ENCODE peak calls at places on chromosomes 12 and 14, in six cellular contexts. N is fibroblast of mammary gland, A is foreskin keratinocyte, Q is esophagus squamous epithelium, Z is A549, U is GM13977. I is an unnamed sample.

GRCh38 chr12:58368001-58368400 is 426.6 kb downstream of the ATP23 start:
- DNase-seq in N (peak), A (no peak), Q (no peak), Z (no peak), U (no peak), I (no peak)

GRCh38 chr14:69005432-69006148 is 26.5 kb upstream of the ACTN1 start:
- DNase-seq in N (peak), A (peak), Q (no peak), Z (peak), U (no peak), I (no peak)

GRCh38 chr12:90908465-90908864 is 46.5 kb downstream of the CCER1 start:
- DNase-seq in N (peak), A (peak), Q (no peak), Z (no peak), U (no peak), I (no peak)

GRCh38 chr12:42336286-42336685 is 10.3 kb downstream of the PPHLN1 start:
- DNase-seq in N (no peak), A (no peak), Q (no peak), Z (no peak), U (no peak), I (no peak)

GRCh38 chr12:1811281-1811947 is 9.0 kb upstream of the LRTM2 start:
- DNase-seq in N (no peak), A (no peak), Q (no peak), Z (no peak), U (no peak), I (no peak)

GRCh38 chr14:54691525-54692260 is 124.8 kb downstream of the SAMD4A start:
- DNase-seq in N (peak), A (peak), Q (no peak), Z (peak), U (peak), I (peak)

GRCh38 chr12:77049767-77050353 is 15.5 kb downstream of the E2F7 start:
- DNase-seq in N (peak), A (peak), Q (no peak), Z (peak), U (peak), I (peak)

GRCh38 chr14:51335521-51335920 is 95.5 kb downstream of the TMX1 start:
- DNase-seq in N (peak), A (no peak), Q (no peak), Z (no peak), U (no peak), I (no peak)

GRCh38 chr12:17875230-17875629 is 214.8 kb downstream of the RERGL start:
- DNase-seq in N (no peak), A (no peak), Q (no peak), Z (peak), U (no peak), I (no peak)

GRCh38 chr14:50714452-50715073 is 46.5 kb upstream of the SAV1 start:
- DNase-seq in N (peak), A (peak), Q (no peak), Z (no peak), U (peak), I (peak)

GRCh38 chr12:40336573-40337199 is 111.9 kb downstream of the LRRK2 start:
- DNase-seq in N (peak), A (peak), Q (no peak), Z (peak), U (peak), I (no peak)

GRCh38 chr12:115712676-115713075 is 564.8 kb downstream of the MED13L start:
- DNase-seq in N (no peak), A (no peak), Q (no peak), Z (no peak), U (no peak), I (no peak)

GRCh38 chr12:57216014-57216891 is at the start of gene NXPH4:
- DNase-seq in N (no peak), A (no peak), Q (no peak), Z (peak), U (peak), I (no peak)

GRCh38 chr12:1206118-1206734 is 215.2 kb downstream of the ERC1 start:
- DNase-seq in N (no peak), A (no peak), Q (no peak), Z (no peak), U (no peak), I (no peak)

GRCh38 chr12:50326636-50327284 is 43.4 kb upstream of the LIMA1 start:
- DNase-seq in N (peak), A (no peak), Q (no peak), Z (no peak), U (no peak), I (no peak)

GRCh38 chr14:53943751-53944083 is 12.9 kb downstream of the BMP4 start:
- DNase-seq in N (no peak), A (peak), Q (no peak), Z (no peak), U (no peak), I (no peak)

GRCh38 chr14:71931492-71932228 is 569 bp upstream of the RGS6 start:
- DNase-seq in N (no peak), A (peak), Q (no peak), Z (no peak), U (peak), I (peak)

GRCh38 chr14:63543000-63543825 is at the start of gene PPP2R5E:
- DNase-seq in N (peak), A (peak), Q (peak), Z (peak), U (peak), I (peak)

GRCh38 chr12:2422591-2422990 is 369.8 kb downstream of the CACNA1C start:
- DNase-seq in N (no peak), A (no peak), Q (no peak), Z (no peak), U (no peak), I (no peak)

GRCh38 chr12:15186593-15186992 is 34.6 kb downstream of the RERG start:
- DNase-seq in N (no peak), A (no peak), Q (no peak), Z (no peak), U (no peak), I (no peak)

GRCh38 chr14:90580381-90581335 is 183.8 kb downstream of the CALM1 start:
- DNase-seq in N (no peak), A (no peak), Q (no peak), Z (no peak), U (no peak), I (no peak)

GRCh38 chr14:35949933-35950332 is 123.8 kb downstream of the BRMS1L start:
- DNase-seq in N (no peak), A (no peak), Q (no peak), Z (no peak), U (no peak), I (no peak)

GRCh38 chr12:49543914-49544815 is 5.3 kb downstream of the KCNH3 start:
- DNase-seq in N (no peak), A (no peak), Q (no peak), Z (no peak), U (no peak), I (no peak)

GRCh38 chr14:61258985-61259384 is 22.2 kb downstream of the TMEM30B start:
- DNase-seq in N (peak), A (no peak), Q (no peak), Z (no peak), U (no peak), I (no peak)

GRCh38 chr12:41893491-41893890 is 251.2 kb downstream of the GXYLT1 start:
- DNase-seq in N (no peak), A (no peak), Q (no peak), Z (no peak), U (no peak), I (no peak)

GRCh38 chr12:28415755-28416154 is 225.5 kb downstream of the CCDC91 start:
- DNase-seq in N (peak), A (peak), Q (no peak), Z (no peak), U (no peak), I (no peak)

GRCh38 chr12:79366374-79366773 is 324.4 kb downstream of the PAWR start:
- DNase-seq in N (no peak), A (no peak), Q (no peak), Z (no peak), U (no peak), I (no peak)

GRCh38 chr14:60805881-60806569 is 71.5 kb downstream of the MNAT1 start:
- DNase-seq in N (peak), A (peak), Q (no peak), Z (no peak), U (no peak), I (no peak)

GRCh38 chr12:74393265-74393664 is 144.4 kb upstream of the ATXN7L3B start:
- DNase-seq in N (no peak), A (peak), Q (no peak), Z (no peak), U (no peak), I (no peak)

GRCh38 chr12:89632778-89633177 is 75.9 kb downstream of the ATP2B1 start:
- DNase-seq in N (no peak), A (no peak), Q (no peak), Z (no peak), U (no peak), I (no peak)

GRCh38 chr12:98752726-98753125 is 107.6 kb downstream of the APAF1 start:
- DNase-seq in N (peak), A (no peak), Q (no peak), Z (no peak), U (no peak), I (no peak)

GRCh38 chr12:63966603-63966975 is 122.1 kb downstream of the SRGAP1 start:
- DNase-seq in N (no peak), A (no peak), Q (no peak), Z (no peak), U (no peak), I (no peak)

GRCh38 chr14:99188721-99189120 is 83.3 kb downstream of the BCL11B start:
- DNase-seq in N (no peak), A (peak), Q (no peak), Z (no peak), U (no peak), I (peak)

GRCh38 chr12:66803972-66804371 is 125.1 kb upstream of the GRIP1 start:
- DNase-seq in N (no peak), A (no peak), Q (no peak), Z (no peak), U (no peak), I (no peak)

GRCh38 chr12:131942671-131943070 is 7.1 kb upstream of the EP400 start:
- DNase-seq in N (no peak), A (no peak), Q (no peak), Z (no peak), U (no peak), I (no peak)
- TF ChIP-seq CTCF in N (no peak), A (no peak), Q (no peak), Z (no peak), U (no peak), I (no peak)

DNA sequence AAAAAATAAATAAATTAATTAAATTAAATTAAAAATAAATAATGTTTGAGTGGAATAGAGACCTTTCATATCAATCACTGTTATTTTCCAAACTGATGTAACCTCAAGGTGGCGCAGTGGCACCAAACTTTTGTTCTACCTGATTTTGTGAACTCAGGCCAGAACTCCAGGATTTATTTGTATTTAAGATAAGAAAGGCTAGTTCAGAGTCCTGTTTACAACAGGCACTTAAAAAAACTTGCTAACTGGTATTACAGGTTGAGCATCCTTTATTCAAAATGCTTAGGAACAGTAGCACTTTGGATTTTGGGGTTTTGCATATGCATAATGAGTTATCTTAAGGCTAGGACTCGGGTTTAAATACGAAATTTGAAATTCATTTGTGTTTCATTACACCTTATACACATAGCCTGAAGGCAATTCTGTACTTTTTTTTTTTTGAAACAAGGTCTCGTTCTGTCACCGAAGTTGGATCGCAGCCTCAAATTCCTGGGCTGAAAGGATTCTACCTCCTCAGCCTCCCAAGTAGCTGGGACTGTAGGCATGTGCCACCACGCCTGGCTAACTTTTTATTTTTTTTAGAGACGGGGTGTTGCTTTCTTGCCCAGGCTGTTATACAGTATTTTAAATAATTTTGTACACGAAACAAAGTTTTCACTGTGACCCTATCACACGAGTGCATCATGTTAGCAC is 32.4 kb downstream of the YY1 start:
- DNase-seq in N (peak), A (no peak), Q (no peak), Z (no peak), U (no peak), I (no peak)
- TF ChIP-seq CTCF in N (peak), A (peak), Q (peak), Z (peak), U (peak), I (peak)

GRCh38 chr12:108495823-108496579 is 19.1 kb upstream of the FICD start:
- DNase-seq in N (no peak), A (no peak), Q (no peak), Z (no peak), U (no peak), I (no peak)

GRCh38 chr12:108491256-108491655 is 23.8 kb upstream of the FICD start:
- DNase-seq in N (no peak), A (no peak), Q (no peak), Z (no peak), U (no peak), I (no peak)

GRCh38 chr12:108498136-108498535 is 16.9 kb upstream of the FICD start:
- DNase-seq in N (no peak), A (no peak), Q (no peak), Z (no peak), U (no peak), I (no peak)

DNA sequence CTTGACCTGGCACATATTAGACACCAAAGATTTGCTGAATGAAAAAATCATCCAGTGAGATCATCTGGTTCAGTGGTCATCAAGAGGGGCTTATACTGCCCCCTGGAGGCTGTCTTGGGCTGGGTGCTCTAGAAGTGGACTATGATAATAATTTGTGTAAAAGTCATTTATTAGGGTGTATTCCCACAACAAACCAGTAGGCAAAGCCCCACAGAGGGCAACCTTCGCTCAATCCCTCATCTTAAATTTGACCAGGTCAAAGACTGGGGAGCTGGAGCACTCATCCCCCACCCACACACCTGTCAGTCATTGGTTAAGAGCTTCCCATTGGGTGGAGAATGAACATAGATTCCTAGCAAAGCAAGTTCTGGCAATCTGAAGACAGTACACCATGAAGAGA is 20.0 kb upstream of the FICD start:
- DNase-seq in N (peak), A (peak), Q (no peak), Z (peak), U (peak), I (peak)
- TF ChIP-seq CTCF in N (peak), A (peak), Q (no peak), Z (peak), U (peak), I (peak)

GRCh38 chr14:74507796-74508195 is 14.2 kb downstream of the ISCA2 start:
- DNase-seq in N (no peak), A (no peak), Q (no peak), Z (no peak), U (no peak), I (no peak)

GRCh38 chr14:74509587-74510210 is 16.1 kb downstream of the ISCA2 start:
- DNase-seq in N (no peak), A (no peak), Q (no peak), Z (no peak), U (no peak), I (no peak)

GRCh38 chr14:74507085-74507484 is 13.5 kb downstream of the ISCA2 start:
- DNase-seq in N (no peak), A (no peak), Q (no peak), Z (no peak), U (no peak), I (no peak)

GRCh38 chr14:74508844-74509428 is 15.4 kb downstream of the ISCA2 start:
- DNase-seq in N (no peak), A (no peak), Q (no peak), Z (no peak), U (no peak), I (no peak)

GRCh38 chr14:74508292-74508731 is 14.7 kb downstream of the ISCA2 start:
- DNase-seq in N (no peak), A (no peak), Q (no peak), Z (no peak), U (no peak), I (peak)
- TF ChIP-seq CTCF in N (peak), A (peak), Q (no peak), Z (peak), U (peak), I (peak)

GRCh38 chr12:109934026-109934425 is 34.0 kb downstream of the TCHP start:
- DNase-seq in N (no peak), A (no peak), Q (no peak), Z (peak), U (no peak), I (no peak)
- TF ChIP-seq CTCF in N (peak), A (peak), Q (no peak), Z (peak), U (peak), I (peak)

DNA sequence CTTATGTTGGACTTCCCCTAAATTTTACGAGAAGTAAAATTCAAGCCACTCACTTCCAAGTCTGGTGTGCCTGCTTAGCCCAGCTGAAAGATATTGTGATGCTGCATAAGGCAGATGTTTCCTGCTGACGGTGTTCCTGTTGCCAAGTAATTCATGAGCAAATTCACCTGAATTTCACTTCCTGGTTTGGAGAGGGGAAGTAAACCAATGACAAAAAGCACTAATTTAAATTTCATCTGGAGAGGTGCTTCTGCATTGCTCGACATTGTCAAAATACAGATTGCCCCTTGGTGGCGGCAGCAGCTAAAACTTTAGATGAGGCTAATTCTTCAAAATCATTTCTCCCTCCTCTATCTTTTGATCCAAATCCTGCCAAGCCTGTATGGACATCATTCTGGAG is 281.1 kb downstream of the AACS start:
- DNase-seq in N (no peak), A (no peak), Q (no peak), Z (no peak), U (no peak), I (no peak)
- TF ChIP-seq CTCF in N (no peak), A (peak), Q (no peak), Z (no peak), U (peak), I (no peak)

GRCh38 chr12:14108702-14109101 is 127.3 kb upstream of the GRIN2B start:
- DNase-seq in N (no peak), A (no peak), Q (no peak), Z (no peak), U (no peak), I (no peak)

GRCh38 chr12:14113031-14113430 is 131.6 kb upstream of the GRIN2B start:
- DNase-seq in N (no peak), A (no peak), Q (no peak), Z (no peak), U (no peak), I (no peak)

GRCh38 chr12:14111230-14111865 is 129.9 kb upstream of the GRIN2B start:
- DNase-seq in N (no peak), A (no peak), Q (no peak), Z (peak), U (peak), I (peak)
- TF ChIP-seq CTCF in N (no peak), A (peak), Q (no peak), Z (peak), U (peak), I (peak)

DNA sequence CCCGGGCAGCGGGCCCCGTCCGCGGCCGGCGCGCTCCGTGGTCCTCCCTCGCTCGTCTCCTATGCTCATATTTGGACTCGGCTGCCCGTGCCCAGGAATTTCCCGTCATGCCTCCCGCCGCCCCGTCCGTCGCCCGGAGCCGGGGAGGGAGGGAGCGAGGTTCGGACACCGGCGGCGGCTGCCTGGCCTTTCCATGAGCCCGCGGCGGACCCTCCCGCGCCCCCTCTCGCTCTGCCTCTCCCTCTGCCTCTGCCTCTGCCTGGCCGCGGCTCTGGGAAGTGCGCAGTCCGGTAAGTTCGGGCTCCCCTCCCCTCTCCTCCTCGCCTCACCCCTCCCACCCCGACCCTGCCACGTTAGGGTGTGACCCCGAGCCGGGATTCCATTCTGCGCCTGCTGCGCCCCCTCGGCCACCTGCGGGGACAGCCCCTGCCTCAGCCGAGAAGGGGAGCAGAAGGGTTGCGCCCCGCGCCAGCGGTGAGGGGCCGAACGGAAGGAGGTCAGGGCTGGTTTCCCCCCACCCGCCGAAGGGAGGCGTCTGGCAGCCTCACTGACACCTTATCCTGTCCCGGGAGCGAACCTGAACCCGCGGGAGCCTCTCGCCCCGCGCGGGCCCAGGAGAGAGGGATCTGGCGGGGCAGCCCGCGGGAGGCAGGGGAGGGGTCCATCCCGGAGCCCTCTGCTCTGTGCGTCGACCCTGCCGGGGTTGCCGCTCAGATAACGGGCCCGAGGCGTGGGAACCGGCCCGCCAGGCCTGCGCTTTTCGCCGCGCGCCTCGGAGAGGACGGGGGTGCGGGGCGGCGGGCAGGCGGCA is at the start of gene MSRB3:
- DNase-seq in N (peak), A (peak), Q (no peak), Z (peak), U (peak), I (peak)
- TF ChIP-seq CTCF in N (no peak), A (peak), Q (no peak), Z (peak), U (no peak), I (no peak)